ENCODE peak calls at places on chromosomes 5 and 9, in five cellular contexts. W is frontal cortex; B is cardiac muscle cell; Q is upper lobe of right lung; X is activated CD4-positive, CD25-positive, alpha-beta regulatory T cell. K is an unnamed sample.

GRCh38 chr5:171897231-171897630 is 109.2 kb downstream of the FBXW11 start:
- DNase-seq in W (no peak), B (no peak), Q (no peak), X (no peak), K (no peak)

GRCh38 chr5:73445708-73446630 is 2.6 kb downstream of the FOXD1 start:
- DNase-seq in W (no peak), B (no peak), Q (no peak), X (no peak), K (no peak)

GRCh38 chr9:120742951-120743416 is 28.7 kb upstream of the MEGF9 start:
- DNase-seq in W (peak), B (peak), Q (no peak), X (no peak), K (peak)

GRCh38 chr5:26329562-26330189 is 708.7 kb downstream of the CDH9 start:
- DNase-seq in W (peak), B (no peak), Q (no peak), X (no peak), K (no peak)

GRCh38 chr5:58851571-58851970 is 268.7 kb downstream of the RAB3C start:
- DNase-seq in W (no peak), B (no peak), Q (no peak), X (no peak), K (no peak)

GRCh38 chr5:56838409-56839039 is 23.2 kb downstream of the MAP3K1 start:
- DNase-seq in W (peak), B (peak), Q (no peak), X (no peak), K (no peak)

GRCh38 chr5:112757468-112758208 is 20.0 kb downstream of the APC start:
- DNase-seq in W (peak), B (peak), Q (no peak), X (no peak), K (no peak)

GRCh38 chr5:56481998-56482698 is 249.0 kb upstream of the ANKRD55 start:
- DNase-seq in W (peak), B (no peak), Q (no peak), X (no peak), K (no peak)

GRCh38 chr9:32603914-32604852 is 31.2 kb upstream of the NDUFB6 start:
- DNase-seq in W (no peak), B (no peak), Q (no peak), X (no peak), K (peak)

GRCh38 chr5:135878156-135878620 is 17.5 kb downstream of the IL9 start:
- DNase-seq in W (no peak), B (no peak), Q (no peak), X (no peak), K (no peak)

GRCh38 chr5:75062925-75063531 is 10.7 kb upstream of the GCNT4 start:
- DNase-seq in W (no peak), B (no peak), Q (no peak), X (no peak), K (no peak)

GRCh38 chr5:96381526-96381925 is 51.5 kb downstream of the PCSK1 start:
- DNase-seq in W (no peak), B (no peak), Q (no peak), X (no peak), K (no peak)

GRCh38 chr9:88789785-88790184 is 201.5 kb upstream of the S1PR3 start:
- DNase-seq in W (no peak), B (peak), Q (no peak), X (no peak), K (no peak)

GRCh38 chr9:35728041-35728971 is 3.7 kb downstream of the TLN1 start:
- DNase-seq in W (no peak), B (peak), Q (peak), X (no peak), K (no peak)

GRCh38 chr5:72076901-72077300 is 30.4 kb upstream of the MAP1B start:
- DNase-seq in W (no peak), B (no peak), Q (no peak), X (no peak), K (no peak)

GRCh38 chr5:150320048-150320555 is 17.4 kb upstream of the ARSI start:
- DNase-seq in W (peak), B (peak), Q (no peak), X (no peak), K (no peak)

GRCh38 chr5:130710596-130710995 is 454.5 kb downstream of the HINT1 start:
- DNase-seq in W (no peak), B (peak), Q (no peak), X (no peak), K (no peak)

GRCh38 chr9:135887585-135888050 is 19.7 kb downstream of the CAMSAP1 start:
- DNase-seq in W (peak), B (no peak), Q (no peak), X (peak), K (no peak)

GRCh38 chr5:154276236-154276792 is 85.8 kb downstream of the GALNT10 start:
- DNase-seq in W (no peak), B (no peak), Q (no peak), X (no peak), K (no peak)

GRCh38 chr5:10337986-10338385 is 15.5 kb upstream of the MARCHF6 start:
- DNase-seq in W (no peak), B (no peak), Q (no peak), X (no peak), K (no peak)

GRCh38 chr5:32770444-32770843 is 59.3 kb downstream of the NPR3 start:
- DNase-seq in W (no peak), B (no peak), Q (no peak), X (no peak), K (no peak)

GRCh38 chr9:35920004-35920658 is 10.8 kb downstream of the SPAAR start:
- DNase-seq in W (no peak), B (no peak), Q (no peak), X (no peak), K (no peak)

GRCh38 chr5:166068547-166069335 is 2222.7 kb upstream of the WWC1 start:
- DNase-seq in W (no peak), B (no peak), Q (no peak), X (no peak), K (no peak)

GRCh38 chr9:136235709-136236455 is 9.7 kb downstream of the QSOX2 start:
- DNase-seq in W (no peak), B (no peak), Q (no peak), X (no peak), K (no peak)

GRCh38 chr5:60177596-60177995 is 284.1 kb upstream of the PDE4D start:
- DNase-seq in W (no peak), B (no peak), Q (no peak), X (no peak), K (no peak)

GRCh38 chr5:145025775-145026174 is 809.4 kb downstream of the PRELID2 start:
- DNase-seq in W (no peak), B (no peak), Q (no peak), X (no peak), K (no peak)

GRCh38 chr5:179762781-179763176 is 30.2 kb downstream of the MAML1 start:
- DNase-seq in W (no peak), B (peak), Q (no peak), X (no peak), K (no peak)